ENCODE peak calls at places on chromosomes 2 and 18, in nine cellular contexts. V is CD8-positive, alpha-beta memory T cell; K is tibial nerve; R is GM12878; A is neuronal stem cell; Y is aorta; O is GM23248; B is left ventricle myocardium inferior; T is neural progenitor cell. J is an unnamed sample.
A peak's percentile ranks its signal among the peaks of the same experiment; 100 is the strongest.

GRCh38 chr2:64114063-64114911 is 29.9 kb downstream of the PELI1 start:
- DNase-seq in V (no peak), K (no peak), R (peak; percentile 56), A (no peak), Y (no peak), O (peak; percentile 85), B (no peak), T (no peak), J (peak; percentile 84)

GRCh38 chr18:12742453-12742852 is 39.6 kb downstream of the PSMG2 start:
- DNase-seq in V (no peak), K (no peak), R (no peak), A (no peak), Y (no peak), O (peak; percentile 91), B (no peak), T (no peak), J (no peak)

GRCh38 chr2:58032016-58032750 is 14.4 kb upstream of the VRK2 start:
- DNase-seq in V (no peak), K (no peak), R (no peak), A (no peak), Y (no peak), O (peak; percentile 55), B (no peak), T (no peak), J (no peak)

GRCh38 chr18:49898421-49898820 is 85.1 kb upstream of the ACAA2 start:
- DNase-seq in V (peak; percentile 48), K (peak; percentile 59), R (no peak), A (peak; percentile 86), Y (no peak), O (peak; percentile 73), B (peak; percentile 30), T (peak; percentile 86), J (no peak)

GRCh38 chr2:189441709-189442074 is 418 bp downstream of the WDR75 start:
- DNase-seq in V (no peak), K (no peak), R (no peak), A (no peak), Y (no peak), O (no peak), B (no peak), T (no peak), J (no peak)

GRCh38 chr2:101759162-101759561 is 61.7 kb downstream of the MAP4K4 start:
- DNase-seq in V (no peak), K (no peak), R (no peak), A (no peak), Y (no peak), O (peak; percentile 94), B (no peak), T (no peak), J (no peak)

GRCh38 chr2:120233292-120233691 is 10.1 kb upstream of the TMEM185B start:
- DNase-seq in V (no peak), K (no peak), R (no peak), A (no peak), Y (no peak), O (no peak), B (no peak), T (no peak), J (no peak)

GRCh38 chr2:144516417-144516980 is 3.4 kb downstream of the ZEB2 start:
- DNase-seq in V (no peak), K (no peak), R (no peak), A (no peak), Y (peak; percentile 82), O (peak; percentile 77), B (peak; percentile 37), T (peak; percentile 50), J (no peak)

GRCh38 chr2:29878898-29879297 is 42.5 kb downstream of the ALK start:
- DNase-seq in V (no peak), K (no peak), R (no peak), A (no peak), Y (no peak), O (peak; percentile 23), B (no peak), T (no peak), J (no peak)

GRCh38 chr2:98187194-98187593 is 100.2 kb downstream of the VWA3B start:
- DNase-seq in V (no peak), K (no peak), R (no peak), A (no peak), Y (no peak), O (no peak), B (no peak), T (no peak), J (no peak)

GRCh38 chr18:24817150-24818068 is 357.0 kb downstream of the HRH4 start:
- DNase-seq in V (no peak), K (no peak), R (no peak), A (no peak), Y (no peak), O (no peak), B (no peak), T (peak; percentile 38), J (no peak)

GRCh38 chr2:74292752-74293151 is 50.5 kb downstream of the SLC4A5 start:
- DNase-seq in V (no peak), K (no peak), R (no peak), A (no peak), Y (no peak), O (no peak), B (no peak), T (peak; percentile 13), J (no peak)

GRCh38 chr2:64018715-64019082 is 529 bp downstream of the VPS54 start:
- DNase-seq in V (peak; percentile 15), K (peak; percentile 23), R (no peak), A (peak; percentile 21), Y (peak; percentile 85), O (peak; percentile 82), B (peak; percentile 53), T (peak; percentile 63), J (no peak)

GRCh38 chr2:175552902-175553301 is 371.4 kb upstream of the ATP5MC3 start:
- DNase-seq in V (no peak), K (no peak), R (no peak), A (no peak), Y (no peak), O (no peak), B (no peak), T (peak; percentile 45), J (no peak)

GRCh38 chr2:226121339-226121738 is 678.3 kb downstream of the IRS1 start:
- DNase-seq in V (no peak), K (no peak), R (no peak), A (no peak), Y (no peak), O (no peak), B (no peak), T (no peak), J (no peak)

GRCh38 chr2:226117506-226118065 is 682.0 kb downstream of the IRS1 start:
- DNase-seq in V (no peak), K (no peak), R (no peak), A (no peak), Y (no peak), O (no peak), B (no peak), T (no peak), J (no peak)

GRCh38 chr2:226115832-226116200 is 683.8 kb downstream of the IRS1 start:
- DNase-seq in V (no peak), K (no peak), R (no peak), A (no peak), Y (no peak), O (peak; percentile 17), B (no peak), T (no peak), J (no peak)

GRCh38 chr2:226116346-226116745 is 683.3 kb downstream of the IRS1 start:
- DNase-seq in V (no peak), K (no peak), R (no peak), A (no peak), Y (no peak), O (no peak), B (no peak), T (no peak), J (no peak)

GRCh38 chr2:226118471-226119429 is 680.9 kb downstream of the IRS1 start:
- DNase-seq in V (no peak), K (peak; percentile 55), R (no peak), A (no peak), Y (no peak), O (peak; percentile 94), B (no peak), T (no peak), J (no peak)
- H3K4me3 ChIP-seq in V (no peak overlapping the region), K (no peak overlapping the region), R (no peak overlapping the region), A (no peak overlapping the region), Y (no peak overlapping the region), O (peak overlapping the region; percentile 61), B (peak overlapping the region; percentile 22), T (no peak overlapping the region), J (no peak overlapping the region)

GRCh38 chr2:23505984-23506380 is 121.0 kb downstream of the KLHL29 start:
- DNase-seq in V (no peak), K (peak; percentile 44), R (no peak), A (no peak), Y (no peak), O (peak; percentile 46), B (no peak), T (no peak), J (no peak)

GRCh38 chr2:23503097-23503496 is 118.1 kb downstream of the KLHL29 start:
- DNase-seq in V (no peak), K (no peak), R (no peak), A (no peak), Y (no peak), O (no peak), B (no peak), T (no peak), J (no peak)

GRCh38 chr2:23505218-23505983 is 120.4 kb downstream of the KLHL29 start:
- DNase-seq in V (no peak), K (no peak), R (no peak), A (no peak), Y (no peak), O (no peak), B (no peak), T (no peak), J (no peak)

GRCh38 chr2:23503682-23504081 is 118.7 kb downstream of the KLHL29 start:
- DNase-seq in V (no peak), K (no peak), R (no peak), A (no peak), Y (no peak), O (no peak), B (no peak), T (no peak), J (no peak)

GRCh38 chr2:23504591-23504990 is 119.6 kb downstream of the KLHL29 start:
- DNase-seq in V (no peak), K (no peak), R (no peak), A (no peak), Y (no peak), O (no peak), B (no peak), T (no peak), J (no peak)
- H3K4me1 ChIP-seq in V (no peaks in the 10 kb centered on the region), K (no peaks in the 10 kb centered on the region), R (no peaks in the 10 kb centered on the region), A (peaks cover 25% of the 10 kb centered on the region), Y (no peaks in the 10 kb centered on the region), O (no peaks in the 10 kb centered on the region), B (peaks cover 53% of the 10 kb centered on the region), T (peaks cover 41% of the 10 kb centered on the region), J (no peaks in the 10 kb centered on the region)

DNA sequence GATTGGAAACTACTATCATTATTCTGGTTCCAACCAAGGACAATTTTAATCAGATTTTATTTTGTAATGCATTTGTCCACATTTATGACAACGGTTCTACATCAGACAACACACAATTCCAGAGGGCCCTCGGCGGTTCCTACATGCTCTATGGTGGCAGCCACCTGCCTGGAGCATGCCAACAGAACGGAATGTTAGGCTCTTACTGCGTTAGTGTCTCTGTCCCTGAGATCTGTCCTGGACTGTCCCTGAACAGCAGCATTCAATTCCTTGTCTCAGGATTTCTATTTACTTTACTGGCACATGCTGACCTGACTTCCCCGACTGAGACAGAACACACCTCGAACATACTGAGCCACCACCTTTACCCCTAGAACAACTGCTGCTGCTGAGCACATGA is 117.7 kb downstream of the CCBE1 start:
- DNase-seq in V (no peak), K (no peak), R (no peak), A (no peak), Y (no peak), O (no peak), B (no peak), T (no peak), J (no peak)
- H3K27me3 ChIP-seq in V (no peaks in the 10 kb centered on the region), K (no peaks in the 10 kb centered on the region), R (no peaks in the 10 kb centered on the region), A (no peaks in the 10 kb centered on the region), Y (peaks cover 2% of the 10 kb centered on the region), O (no peaks in the 10 kb centered on the region), B (no peaks in the 10 kb centered on the region), T (no peaks in the 10 kb centered on the region), J (no peaks in the 10 kb centered on the region)

GRCh38 chr2:5696351-5696740 is 4.2 kb downstream of the SOX11 start:
- DNase-seq in V (no peak), K (no peak), R (no peak), A (no peak), Y (no peak), O (peak; percentile 40), B (no peak), T (peak; percentile 60), J (no peak)
- H3K4me3 ChIP-seq in V (no peak overlapping the region), K (no peak overlapping the region), R (no peak overlapping the region), A (peak overlapping the region; percentile 71), Y (peak overlapping the region; percentile 33), O (peak overlapping the region; percentile 67), B (peak overlapping the region; percentile 66), T (peak overlapping the region; percentile 96), J (no peak overlapping the region)

J was measured in CD4-positive, CD25-positive, alpha-beta regulatory T cell.